ENCODE peak calls at places on chromosome 7, in ten cellular contexts. W is endothelial cell; R is foreskin fibroblast; U is body of pancreas; L is IMR-90; B is transverse colon; I is K562; E is stomach; A is NB4; T is activated CD8-positive, alpha-beta T cell treated with anti-CD3 and anti-CD28 coated beads for 36 hours. H is an unnamed sample.

GRCh38 chr7:13542451-13542850 is 447.0 kb downstream of the ETV1 start:
- DNase-seq in R (no peak), L (no peak), U (no peak), E (no peak), B (no peak), A (no peak), W (no peak), T (no peak), I (no peak), H (no peak)

GRCh38 chr7:5525271-5526189 is 101.9 kb upstream of the TNRC18 start:
- DNase-seq in E (peak), A (peak), B (peak), L (peak), W (no peak), R (peak), I (no peak), U (no peak), T (no peak), H (no peak)

GRCh38 chr7:156816943-156817572 is 75.9 kb downstream of the LMBR1 start:
- DNase-seq in R (no peak), W (no peak), A (peak), L (peak), B (no peak), E (no peak), U (no peak), T (no peak), I (no peak), H (no peak)

GRCh38 chr7:141079223-141079622 is 5.4 kb downstream of the TMEM178B start:
- DNase-seq in R (no peak), U (no peak), I (no peak), E (no peak), B (no peak), T (no peak), L (no peak), A (no peak), W (no peak), H (no peak)

GRCh38 chr7:39458346-39458745 is 107.9 kb upstream of the YAE1 start:
- DNase-seq in U (no peak), W (no peak), E (no peak), I (peak), A (no peak), R (no peak), T (no peak), B (no peak), L (no peak), H (no peak)

GRCh38 chr7:151178236-151178635 is 8.8 kb downstream of the ASB10 start:
- DNase-seq in W (no peak), E (peak), I (no peak), B (no peak), L (no peak), R (no peak), A (no peak), U (no peak), T (no peak), H (no peak)

GRCh38 chr7:120395526-120396019 is 122.6 kb downstream of the KCND2 start:
- DNase-seq in I (no peak), E (no peak), T (no peak), L (no peak), U (no peak), A (no peak), B (no peak), R (no peak), W (no peak), H (no peak)

GRCh38 chr7:140586517-140586916 is 54.1 kb downstream of the DENND2A start:
- DNase-seq in R (no peak), A (no peak), U (no peak), E (no peak), T (no peak), B (no peak), W (no peak), I (no peak), L (no peak), H (no peak)

GRCh38 chr7:45638916-45639315 is 64.7 kb downstream of the ADCY1 start:
- DNase-seq in W (no peak), E (peak), I (no peak), L (no peak), R (no peak), B (no peak), U (peak), A (no peak), T (no peak), H (no peak)

DNA sequence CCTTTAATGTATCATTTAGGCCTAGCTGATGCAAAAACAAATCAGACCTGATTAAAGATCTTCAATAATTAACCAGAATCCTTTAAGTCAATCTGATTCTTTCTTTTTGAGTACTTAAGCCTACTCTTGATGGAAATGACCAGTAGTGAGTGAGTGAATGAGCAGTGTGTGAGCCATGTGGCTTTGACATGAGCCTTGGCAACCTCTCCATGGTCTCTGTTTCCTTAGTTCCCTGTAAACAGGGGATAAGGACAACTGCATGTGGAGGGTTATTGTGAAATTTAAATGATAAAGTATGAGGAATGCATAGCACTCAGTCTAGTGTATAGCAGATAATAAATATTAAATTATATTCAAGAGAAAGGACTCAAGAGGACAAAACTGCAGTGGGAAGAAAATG is 155.2 kb downstream of the BMPER start:
- DNase-seq in W (no peak), R (peak), I (no peak), E (no peak), U (no peak), A (no peak), T (no peak), L (peak), B (no peak), H (no peak)
- TF ChIP-seq CTCF in W (no peak), R (no peak), I (no peak), E (no peak), U (no peak), A (no peak), T (no peak), L (no peak), B (no peak), H (no peak)

GRCh38 chr7:100366411-100367250 is 6.7 kb upstream of the PILRA start:
- DNase-seq in E (no peak), I (no peak), L (no peak), R (no peak), W (no peak), U (no peak), T (peak), B (peak), A (peak), H (peak)
- TF ChIP-seq CTCF in E (no peak), I (no peak), L (no peak), R (no peak), W (no peak), U (no peak), T (no peak), B (no peak), A (no peak), H (no peak)

GRCh38 chr7:106367018-106367420 is 82.2 kb upstream of the NAMPT start:
- DNase-seq in U (no peak), L (peak), B (no peak), T (no peak), I (no peak), R (peak), W (no peak), E (no peak), A (peak), H (peak)
- TF ChIP-seq CTCF in U (no peak), L (peak), B (peak), T (no peak), I (peak), R (peak), W (no peak), E (no peak), A (peak), H (peak)

DNA sequence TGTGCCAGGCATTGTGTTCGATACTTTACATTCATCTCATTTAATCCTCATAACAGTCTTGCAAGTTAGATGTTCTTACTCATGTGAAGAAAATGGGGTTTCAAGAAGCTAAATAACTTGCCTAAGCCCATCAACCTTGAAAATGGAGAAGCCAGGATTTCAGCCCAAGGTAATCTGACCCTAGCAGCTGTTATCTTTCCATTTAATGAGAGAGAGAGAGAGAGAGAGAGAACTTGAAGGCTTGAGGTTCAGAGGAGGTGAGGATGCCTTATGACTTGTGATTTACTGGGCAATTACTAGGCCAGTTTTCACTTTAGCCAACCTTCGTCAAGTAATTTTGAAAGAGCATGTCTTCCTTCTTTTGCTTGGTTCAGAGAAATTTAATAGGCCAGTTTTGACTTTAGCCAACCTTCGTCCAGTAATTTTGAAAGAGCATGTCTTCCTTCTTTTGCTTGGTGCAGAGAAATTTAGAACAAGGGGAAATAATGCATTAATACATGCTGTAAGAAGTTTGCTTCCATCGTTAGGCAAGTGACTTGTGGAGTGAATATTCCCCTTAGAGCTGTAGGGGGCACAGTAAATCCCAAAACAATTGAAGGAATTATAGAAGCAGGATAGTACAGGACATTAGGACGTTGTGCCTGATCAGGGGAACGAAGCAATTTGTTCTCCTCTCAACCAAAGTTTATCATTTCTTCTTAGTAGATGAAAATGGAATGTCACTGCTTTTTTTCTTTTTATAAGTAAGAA is 143.0 kb upstream of the BMPER start:
- DNase-seq in E (no peak), L (no peak), W (no peak), B (no peak), A (no peak), I (no peak), U (no peak), R (no peak), T (no peak), H (no peak)
- TF ChIP-seq CTCF in E (no peak), L (no peak), W (no peak), B (no peak), A (no peak), I (no peak), U (no peak), R (no peak), T (no peak), H (no peak)

GRCh38 chr7:34902181-34902580 is 135.1 kb downstream of the DPY19L1 start:
- DNase-seq in T (no peak), B (no peak), I (no peak), U (no peak), A (no peak), E (no peak), W (no peak), L (no peak), R (no peak), H (no peak)

GRCh38 chr7:34904987-34905386 is 132.3 kb downstream of the DPY19L1 start:
- DNase-seq in B (no peak), U (no peak), T (no peak), W (no peak), R (no peak), E (no peak), L (no peak), I (no peak), A (no peak), H (no peak)

GRCh38 chr7:34895202-34895601 is 142.1 kb downstream of the DPY19L1 start:
- DNase-seq in E (no peak), U (no peak), R (no peak), L (no peak), A (no peak), I (no peak), B (no peak), W (no peak), T (no peak), H (no peak)

GRCh38 chr7:34900891-34901493 is 136.3 kb downstream of the DPY19L1 start:
- DNase-seq in T (no peak), L (no peak), W (no peak), A (peak), B (no peak), E (no peak), U (no peak), I (peak), R (no peak), H (no peak)
- TF ChIP-seq CTCF in T (peak), L (no peak), W (peak), A (peak), B (no peak), E (no peak), U (no peak), I (peak), R (no peak), H (peak)

GRCh38 chr7:108037140-108037539 is 34.2 kb upstream of the LAMB1 start:
- DNase-seq in L (no peak), E (no peak), B (no peak), U (no peak), I (peak), W (no peak), T (no peak), R (no peak), A (no peak), H (no peak)
- TF ChIP-seq CTCF in L (no peak), E (no peak), B (no peak), U (no peak), I (no peak), W (no peak), T (no peak), R (no peak), A (no peak), H (no peak)

H was measured in DND-41.